ENCODE peak calls at places on chromosomes 12 and 14, in four cellular contexts. Q, U, D and Z are unnamed samples.

GRCh38 chr12:1778911-1779310 is 41.5 kb upstream of the LRTM2 start:
- DNase-seq in Q (no peak), U (no peak), D (no peak), Z (no peak)

GRCh38 chr12:27615331-27615891 is 80.8 kb upstream of the REP15 start:
- DNase-seq in Q (no peak), U (no peak), D (no peak), Z (no peak)

GRCh38 chr12:101414533-101415119 is 7.1 kb upstream of the ARL1 start:
- DNase-seq in Q (peak; percentile 45), U (peak; percentile 58), D (peak; percentile 37), Z (peak; percentile 15)

GRCh38 chr12:113072136-113072535 is 15.6 kb downstream of the DTX1 start:
- DNase-seq in Q (no peak), U (peak; percentile 23), D (no peak), Z (no peak)

GRCh38 chr12:109760031-109760929 is 46.7 kb downstream of the FAM222A start:
- DNase-seq in Q (no peak), U (peak; percentile 65), D (no peak), Z (peak; percentile 6)

GRCh38 chr12:122951406-122951805 is 14.9 kb downstream of the ABCB9 start:
- DNase-seq in Q (no peak), U (peak; percentile 38), D (no peak), Z (no peak)

GRCh38 chr12:89439946-89440345 is 84.7 kb downstream of the GALNT4 start:
- DNase-seq in Q (no peak), U (no peak), D (no peak), Z (no peak)

GRCh38 chr12:29722164-29722563 is 61.6 kb downstream of the TMTC1 start:
- DNase-seq in Q (no peak), U (no peak), D (no peak), Z (no peak)

GRCh38 chr12:80778005-80778541 is 61.4 kb downstream of the MYF5 start:
- DNase-seq in Q (peak; percentile 50), U (peak; percentile 96), D (no peak), Z (no peak)

GRCh38 chr12:83097656-83098055 is 410.9 kb downstream of the TMTC2 start:
- DNase-seq in Q (no peak), U (no peak), D (no peak), Z (no peak)

GRCh38 chr14:51053157-51053556 is 41.7 kb downstream of the TRIM9 start:
- DNase-seq in Q (no peak), U (no peak), D (no peak), Z (no peak)

GRCh38 chr12:67982165-67982563 is 7.1 kb upstream of the IFNG-AS1 start:
- DNase-seq in Q (no peak), U (no peak), D (no peak), Z (no peak)

GRCh38 chr12:58313091-58313855 is 371.9 kb downstream of the ATP23 start:
- DNase-seq in Q (no peak), U (no peak), D (no peak), Z (no peak)

GRCh38 chr12:69933115-69933552 is 108.1 kb downstream of the MYRFL start:
- DNase-seq in Q (no peak), U (no peak), D (no peak), Z (peak; percentile 82)

GRCh38 chr12:52561880-52562449 is 9.0 kb upstream of the KRT71 start:
- DNase-seq in Q (peak; percentile 34), U (peak; percentile 21), D (peak; percentile 19), Z (no peak)

GRCh38 chr12:49706351-49707126 is 666 bp downstream of the FMNL3 start:
- DNase-seq in Q (peak; percentile 39), U (no peak), D (peak; percentile 60), Z (peak; percentile 41)

GRCh38 chr12:55132816-55133215 is 6.6 kb downstream of the OR9K2 start:
- DNase-seq in Q (no peak), U (no peak), D (no peak), Z (no peak)

GRCh38 chr12:94731733-94732360 is 81.5 kb upstream of the TMCC3 start:
- DNase-seq in Q (no peak), U (no peak), D (no peak), Z (no peak)

GRCh38 chr12:94566345-94566744 is 84.0 kb downstream of the TMCC3 start:
- DNase-seq in Q (no peak), U (no peak), D (no peak), Z (no peak)

GRCh38 chr14:80381964-80382363 is 170.7 kb upstream of the DIO2 start:
- DNase-seq in Q (no peak), U (no peak), D (no peak), Z (no peak)

GRCh38 chr12:104456950-104457745 is 400 bp downstream of the CHST11 start:
- DNase-seq in Q (peak; percentile 55), U (no peak), D (peak; percentile 60), Z (peak; percentile 55)

GRCh38 chr12:96392397-96392796 is 7.8 kb downstream of the CDK17 start:
- DNase-seq in Q (no peak), U (no peak), D (no peak), Z (no peak)

GRCh38 chr12:27015730-27016076 is 1.5 kb upstream of the TM7SF3 start:
- DNase-seq in Q (no peak), U (no peak), D (peak; percentile 19), Z (no peak)

GRCh38 chr12:6829532-6830220 is 1.5 kb downstream of the P3H3 start:
- DNase-seq in Q (no peak), U (peak; percentile 66), D (no peak), Z (peak; percentile 47)

GRCh38 chr12:42299392-42300308 is 26.2 kb downstream of the ZCRB1 start:
- DNase-seq in Q (no peak), U (no peak), D (no peak), Z (no peak)

GRCh38 chr12:111425655-111426054 is 19.9 kb downstream of the SH2B3 start:
- DNase-seq in Q (no peak), U (no peak), D (no peak), Z (no peak)

GRCh38 chr12:52417742-52418141 is 11.6 kb upstream of the KRT82 start:
- DNase-seq in Q (no peak), U (no peak), D (no peak), Z (no peak)

GRCh38 chr12:93484315-93484981 is 17.1 kb downstream of the MRPL42 start:
- DNase-seq in Q (no peak), U (no peak), D (no peak), Z (no peak)

GRCh38 chr12:122740351-122740750 is 9.7 kb upstream of the HCAR1 start:
- DNase-seq in Q (no peak), U (no peak), D (peak; percentile 62), Z (no peak)

GRCh38 chr14:96781371-96781770 is 15.8 kb upstream of the VRK1 start:
- DNase-seq in Q (no peak), U (no peak), D (no peak), Z (no peak)

GRCh38 chr14:72962829-72963312 is 36.6 kb downstream of the DCAF4 start:
- DNase-seq in Q (peak; percentile 30), U (peak; percentile 48), D (peak; percentile 29), Z (peak; percentile 71)

GRCh38 chr12:126936181-126936851 is 1330.7 kb upstream of the TMEM132C start:
- DNase-seq in Q (no peak), U (no peak), D (no peak), Z (no peak)

GRCh38 chr12:81722004-81722403 is 37.1 kb downstream of the PPFIA2 start:
- DNase-seq in Q (no peak), U (no peak), D (no peak), Z (no peak)

GRCh38 chr12:24172031-24172772 is 222.7 kb upstream of the SOX5 start:
- DNase-seq in Q (no peak), U (no peak), D (no peak), Z (peak; percentile 49)

GRCh38 chr12:28140404-28140803 is 49.9 kb upstream of the CCDC91 start:
- DNase-seq in Q (no peak), U (no peak), D (no peak), Z (no peak)

GRCh38 chr12:97862072-97862471 is 399.5 kb downstream of the RMST start:
- DNase-seq in Q (no peak), U (no peak), D (no peak), Z (no peak)

DNA sequence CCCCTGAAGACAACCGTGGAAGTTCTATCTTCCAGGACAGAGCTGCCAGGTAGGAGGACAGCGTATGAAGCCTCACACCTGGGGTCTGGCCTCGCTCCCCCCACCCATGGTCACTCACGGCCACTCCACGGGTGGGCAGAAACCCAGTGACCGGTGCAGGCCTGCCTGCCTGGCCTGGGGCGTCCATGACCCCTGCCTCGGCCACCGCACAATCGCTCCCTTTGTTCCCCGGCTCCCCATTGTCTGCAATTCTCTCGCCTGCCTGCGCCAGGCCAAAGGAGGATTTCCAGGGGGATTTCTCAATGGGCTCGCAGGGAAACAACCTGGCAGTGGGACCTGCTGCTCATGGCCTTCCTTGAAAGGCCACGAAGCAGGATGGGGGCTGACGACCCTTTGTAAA is 22.6 kb downstream of the CCDC85C start:
- DNase-seq in Q (no peak), U (no peak), D (no peak), Z (no peak)
- TF ChIP-seq ELF4 in Q (no peak), U (no peak), D (no peak), Z (no peak)

GRCh38 chr14:88515499-88516221 is 39.1 kb downstream of the PTPN21 start:
- DNase-seq in Q (no peak), U (no peak), D (no peak), Z (no peak)

GRCh38 chr14:88521818-88522217 is 33.0 kb downstream of the PTPN21 start:
- DNase-seq in Q (no peak), U (no peak), D (no peak), Z (no peak)

GRCh38 chr14:88516742-88517418 is 37.9 kb downstream of the PTPN21 start:
- DNase-seq in Q (no peak), U (peak; percentile 52), D (no peak), Z (no peak)

GRCh38 chr14:88519907-88520306 is 34.9 kb downstream of the PTPN21 start:
- DNase-seq in Q (no peak), U (no peak), D (no peak), Z (no peak)

GRCh38 chr14:88518592-88519512 is 36.0 kb downstream of the PTPN21 start:
- DNase-seq in Q (no peak), U (no peak), D (no peak), Z (no peak)
- TF ChIP-seq ELF4 in Q (no peak), U (no peak), D (no peak), Z (no peak)

GRCh38 chr14:99564903-99565259 is 39.1 kb downstream of the CCDC85C start:
- DNase-seq in Q (no peak), U (no peak), D (no peak), Z (no peak)
- TF ChIP-seq ELF4 in Q (no peak), U (no peak), D (no peak), Z (no peak)

GRCh38 chr14:47276931-47277330 is 398.5 kb downstream of the MDGA2 start:
- DNase-seq in Q (no peak), U (no peak), D (no peak), Z (no peak)

GRCh38 chr14:47273939-47274338 is 401.5 kb downstream of the MDGA2 start:
- DNase-seq in Q (no peak), U (no peak), D (no peak), Z (no peak)

GRCh38 chr14:47278233-47278842 is 397.1 kb downstream of the MDGA2 start:
- DNase-seq in Q (peak; percentile 60), U (peak; percentile 11), D (peak; percentile 10), Z (peak; percentile 72)

DNA sequence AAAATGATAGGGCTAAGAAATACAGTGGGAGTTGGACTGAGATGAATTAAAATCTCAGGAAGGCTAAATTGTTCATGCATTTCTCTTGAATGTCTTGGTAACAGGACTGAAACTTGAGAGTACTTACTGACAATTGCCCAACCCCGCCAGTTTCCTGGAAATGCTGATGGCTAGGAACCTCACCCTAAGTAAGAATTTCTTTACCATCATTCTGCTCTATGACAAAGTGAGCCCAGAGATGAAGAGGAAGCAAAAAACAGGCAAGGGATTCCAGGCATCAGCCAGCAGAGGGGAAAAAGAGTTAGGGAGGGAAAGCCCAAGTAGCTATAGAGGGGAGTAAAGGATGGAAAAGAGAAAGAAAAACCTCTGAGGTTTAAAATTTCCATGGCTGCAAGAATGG is 397.7 kb downstream of the MDGA2 start:
- DNase-seq in Q (no peak), U (no peak), D (no peak), Z (no peak)
- TF ChIP-seq ELF4 in Q (no peak), U (no peak), D (no peak), Z (no peak)

GRCh38 chr12:16530268-16530865 is 75.6 kb downstream of the LMO3 start:
- DNase-seq in Q (no peak), U (no peak), D (no peak), Z (no peak)
- TF ChIP-seq ELF4 in Q (no peak), U (no peak), D (no peak), Z (no peak)